ENCODE peak calls at places on chromosomes 4 and X, in nine cellular contexts. E is heart left ventricle; O is BJ; F is CD8-positive, alpha-beta T cell; H is spleen; J is astrocyte; K is cardiac muscle cell; A is HFF-Myc; W is pancreas. S is an unnamed sample.

GRCh38 chr4:147678796-147679549 is 5.0 kb downstream of the PRMT9 start:
- DNase-seq in E (no peak), O (no peak), F (no peak), H (no peak), J (no peak), K (peak; percentile 7), A (no peak), W (no peak), S (no peak)

GRCh38 chr4:16867827-16868226 is 30.6 kb downstream of the LDB2 start:
- DNase-seq in E (no peak), O (no peak), F (no peak), H (no peak), J (no peak), K (no peak), A (no peak), W (no peak), S (no peak)

GRCh38 chrX:112830540-112830939 is 10.1 kb downstream of the AMOT start:
- DNase-seq in E (no peak), O (no peak), F (no peak), H (no peak), J (no peak), K (no peak), A (no peak), W (no peak), S (no peak)

GRCh38 chr4:151781026-151781425 is 20.2 kb upstream of the GATB start:
- DNase-seq in E (peak; percentile 61), O (no peak), F (no peak), H (no peak), J (no peak), K (no peak), A (no peak), W (no peak), S (no peak)

GRCh38 chr4:61210186-61210939 is 10.2 kb downstream of the ADGRL3 start:
- DNase-seq in E (no peak), O (no peak), F (no peak), H (no peak), J (no peak), K (no peak), A (no peak), W (no peak), S (no peak)

GRCh38 chr4:142925161-142925560 is 79.1 kb upstream of the INPP4B start:
- DNase-seq in E (no peak), O (no peak), F (no peak), H (no peak), J (peak; percentile 2), K (no peak), A (no peak), W (no peak), S (no peak)

GRCh38 chrX:133939655-133940054 is 45.7 kb downstream of the GPC3 start:
- DNase-seq in E (no peak), O (no peak), F (no peak), H (no peak), J (no peak), K (no peak), A (no peak), W (no peak), S (no peak)

GRCh38 chrX:40189018-40189417 is 91.3 kb upstream of the BCOR start:
- DNase-seq in E (no peak), O (peak; percentile 41), F (no peak), H (no peak), J (peak; percentile 31), K (no peak), A (no peak), W (no peak), S (no peak)

GRCh38 chrX:22520128-22520828 is 247.6 kb downstream of the CBLL2 start:
- DNase-seq in E (no peak), O (no peak), F (no peak), H (no peak), J (no peak), K (no peak), A (no peak), W (no peak), S (no peak)

GRCh38 chr4:120995611-120996010 is 73.1 kb upstream of the PRDM5 start:
- DNase-seq in E (no peak), O (no peak), F (no peak), H (no peak), J (no peak), K (no peak), A (no peak), W (no peak), S (no peak)

GRCh38 chr4:147550626-147551250 is 66.5 kb upstream of the TMEM184C start:
- DNase-seq in E (no peak), O (peak; percentile 41), F (no peak), H (no peak), J (peak; percentile 87), K (no peak), A (no peak), W (no peak), S (peak; percentile 13)

GRCh38 chrX:39439910-39440733 is 638.9 kb downstream of the MID1IP1 start:
- DNase-seq in E (no peak), O (no peak), F (no peak), H (no peak), J (no peak), K (no peak), A (no peak), W (no peak), S (no peak)

DNA sequence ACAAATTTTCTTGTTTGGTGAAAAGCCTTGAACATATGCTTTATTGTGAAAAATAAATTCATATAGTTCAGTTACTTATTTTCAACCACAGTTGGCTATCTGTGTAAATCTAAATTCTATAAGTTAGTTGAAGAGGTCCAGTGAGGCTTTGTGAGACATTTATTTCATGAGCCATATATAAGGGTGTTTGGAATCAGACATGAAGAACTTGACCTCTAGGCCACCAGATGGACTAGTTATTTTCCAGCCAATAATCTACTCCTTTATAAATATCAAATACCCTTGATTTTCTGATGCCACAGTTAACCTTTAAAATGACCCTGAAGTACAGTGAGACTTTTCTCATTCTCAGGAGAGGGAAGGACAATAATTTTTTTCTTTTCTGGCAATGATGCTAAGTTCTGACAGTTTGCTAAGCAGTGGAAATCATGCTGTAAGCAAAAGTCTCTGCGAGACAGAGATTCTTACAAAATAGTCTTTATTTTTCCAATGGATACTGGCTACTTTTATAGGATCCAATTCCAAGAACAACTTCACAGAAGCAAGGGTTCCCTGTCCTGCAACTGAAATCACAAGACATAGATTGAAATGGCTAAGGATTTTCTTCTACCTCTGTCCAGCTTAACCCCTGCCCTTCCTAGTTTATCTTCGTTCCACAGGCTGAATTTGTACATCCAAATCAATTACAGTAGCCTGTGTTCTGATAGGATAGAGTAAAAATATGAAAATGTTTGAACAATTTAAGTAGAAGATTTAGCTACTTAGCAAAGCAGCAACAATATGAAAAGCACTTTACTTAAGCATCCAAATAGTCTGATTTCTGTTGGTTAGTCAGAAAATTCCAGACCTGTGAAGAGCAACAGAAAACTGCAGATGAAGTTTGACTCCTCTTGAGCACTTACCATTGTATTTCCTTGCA is 2.3 kb downstream of the ARSJ start:
- DNase-seq in E (no peak), O (no peak), F (no peak), H (no peak), J (no peak), K (no peak), A (no peak), W (no peak), S (no peak)
- H3K4me3 ChIP-seq in E (peak overlapping the region; percentile 60), O (peak overlapping the region; percentile 77), F (no peak overlapping the region), H (no peak overlapping the region), J (peak overlapping the region; percentile 93), K (no peak overlapping the region), A (peak overlapping the region; percentile 92), W (peak overlapping the region; percentile 53), S (peak overlapping the region; percentile 84)

GRCh38 chr4:137531121-137531520 is 1.2 kb downstream of the PCDH18 start:
- DNase-seq in E (no peak), O (no peak), F (no peak), H (no peak), J (no peak), K (peak; percentile 4), A (no peak), W (no peak), S (no peak)
- TF ChIP-seq CTCF in E (peak; percentile 56), O (peak; percentile 65), F (no peak), H (no peak), J (peak; percentile 48), K (peak; percentile 65), A (peak; percentile 50), W (no peak), S (peak; percentile 36)

DNA sequence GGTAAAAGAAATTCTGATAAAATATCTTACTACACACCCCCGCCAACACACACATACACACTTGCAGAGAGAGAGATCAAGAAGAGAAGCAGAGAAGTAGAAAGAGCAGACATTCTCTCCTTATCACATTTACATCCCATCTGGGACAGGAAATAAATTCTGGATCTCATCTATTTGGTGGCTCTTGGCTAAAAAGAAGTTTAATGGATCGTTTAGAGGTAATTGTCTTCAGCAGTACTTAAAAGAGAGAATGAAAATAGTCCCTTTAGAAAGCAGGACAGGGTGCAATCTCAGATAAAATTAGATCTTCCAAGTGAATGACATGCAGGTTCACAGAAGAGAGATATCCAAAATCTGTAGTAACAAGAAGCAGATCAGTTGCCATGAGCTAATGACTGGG is 1392.5 kb downstream of the RAPGEF2 start:
- DNase-seq in E (no peak), O (no peak), F (no peak), H (no peak), J (no peak), K (no peak), A (no peak), W (no peak), S (no peak)
- H3K4me3 ChIP-seq in E (no peak overlapping the region), O (no peak overlapping the region), F (no peak overlapping the region), H (no peak overlapping the region), J (no peak overlapping the region), K (no peak overlapping the region), A (no peak overlapping the region), W (no peak overlapping the region), S (no peak overlapping the region)

GRCh38 chr4:154983714-154984113 is 202.6 kb downstream of the RBM46 start:
- DNase-seq in E (no peak), O (no peak), F (no peak), H (no peak), J (no peak), K (no peak), A (no peak), W (no peak), S (no peak)

GRCh38 chr4:154985673-154986072 is 204.6 kb downstream of the RBM46 start:
- DNase-seq in E (no peak), O (no peak), F (no peak), H (no peak), J (no peak), K (no peak), A (no peak), W (no peak), S (no peak)

GRCh38 chr4:154984616-154985015 is 203.5 kb downstream of the RBM46 start:
- DNase-seq in E (no peak), O (no peak), F (no peak), H (no peak), J (no peak), K (no peak), A (no peak), W (no peak), S (no peak)

GRCh38 chr4:154984148-154984547 is 203.1 kb downstream of the RBM46 start:
- DNase-seq in E (no peak), O (no peak), F (no peak), H (no peak), J (no peak), K (no peak), A (no peak), W (no peak), S (no peak)

GRCh38 chr4:154989511-154989910 is 208.4 kb downstream of the RBM46 start:
- DNase-seq in E (no peak), O (no peak), F (no peak), H (no peak), J (no peak), K (no peak), A (no peak), W (no peak), S (no peak)
- TF ChIP-seq CTCF in E (no peak), O (no peak), F (no peak), H (no peak), J (no peak), K (no peak), A (no peak), W (no peak), S (no peak)

S was measured in epithelial cell of proximal tubule.